ENCODE peak calls at places on chromosome X, in seven cellular contexts. One of them, this sample, is unnamed.
A peak's percentile ranks its signal among the peaks of the same experiment; 100 is the strongest.

GRCh38 chrX:13692771-13693231 is 3.9 kb downstream of the RAB9A start:
- ATAC-seq in lung: no peak
- ATAC-seq in sciatic nerve: no peak
- ATAC-seq in SK-N-SH treated with all-trans-retinoic acid at 6 μM for 48 hours: no peak
- ATAC-seq in A549: no peak
- ATAC-seq in CD4-positive, CD25-positive, alpha-beta regulatory T cell: no peak
- ATAC-seq in Right ventricle myocardium inferior: no peak
- ATAC-seq in this sample: no peak

GRCh38 chrX:13091111-13091765 is 46.8 kb upstream of the FAM9C start:
- ATAC-seq in SK-N-SH treated with all-trans-retinoic acid at 6 μM for 48 hours: no peak
- ATAC-seq in Right ventricle myocardium inferior: no peak
- ATAC-seq in CD4-positive, CD25-positive, alpha-beta regulatory T cell: no peak
- ATAC-seq in sciatic nerve: no peak
- ATAC-seq in A549: no peak
- ATAC-seq in lung: no peak
- ATAC-seq in this sample: peak; percentile 4

GRCh38 chrX:21725916-21726315 is 32.0 kb downstream of the SMPX start:
- ATAC-seq in SK-N-SH treated with all-trans-retinoic acid at 6 μM for 48 hours: no peak
- ATAC-seq in A549: no peak
- ATAC-seq in Right ventricle myocardium inferior: no peak
- ATAC-seq in lung: no peak
- ATAC-seq in CD4-positive, CD25-positive, alpha-beta regulatory T cell: no peak
- ATAC-seq in sciatic nerve: no peak
- ATAC-seq in this sample: no peak

GRCh38 chrX:46279925-46280313 is 265.3 kb downstream of the ZNF674 start:
- ATAC-seq in CD4-positive, CD25-positive, alpha-beta regulatory T cell: no peak
- ATAC-seq in A549: no peak
- ATAC-seq in sciatic nerve: no peak
- ATAC-seq in lung: no peak
- ATAC-seq in Right ventricle myocardium inferior: no peak
- ATAC-seq in SK-N-SH treated with all-trans-retinoic acid at 6 μM for 48 hours: peak; percentile 35
- ATAC-seq in this sample: peak; percentile 78

GRCh38 chrX:66760648-66761047 is 121.8 kb upstream of the EDA2R start:
- ATAC-seq in CD4-positive, CD25-positive, alpha-beta regulatory T cell: no peak
- ATAC-seq in A549: no peak
- ATAC-seq in SK-N-SH treated with all-trans-retinoic acid at 6 μM for 48 hours: no peak
- ATAC-seq in sciatic nerve: no peak
- ATAC-seq in lung: no peak
- ATAC-seq in Right ventricle myocardium inferior: no peak
- ATAC-seq in this sample: no peak

GRCh38 chrX:51747671-51748070 is 4.4 kb downstream of the GSPT2 start:
- ATAC-seq in CD4-positive, CD25-positive, alpha-beta regulatory T cell: no peak
- ATAC-seq in SK-N-SH treated with all-trans-retinoic acid at 6 μM for 48 hours: no peak
- ATAC-seq in lung: no peak
- ATAC-seq in sciatic nerve: no peak
- ATAC-seq in Right ventricle myocardium inferior: no peak
- ATAC-seq in A549: no peak
- ATAC-seq in this sample: no peak

GRCh38 chrX:22424919-22425318 is 152.2 kb downstream of the CBLL2 start:
- ATAC-seq in lung: no peak
- ATAC-seq in sciatic nerve: no peak
- ATAC-seq in A549: no peak
- ATAC-seq in SK-N-SH treated with all-trans-retinoic acid at 6 μM for 48 hours: no peak
- ATAC-seq in CD4-positive, CD25-positive, alpha-beta regulatory T cell: no peak
- ATAC-seq in Right ventricle myocardium inferior: no peak
- ATAC-seq in this sample: no peak

GRCh38 chrX:69541959-69542358 is 37.8 kb downstream of the NALF2 start:
- ATAC-seq in A549: no peak
- ATAC-seq in lung: no peak
- ATAC-seq in SK-N-SH treated with all-trans-retinoic acid at 6 μM for 48 hours: no peak
- ATAC-seq in sciatic nerve: no peak
- ATAC-seq in CD4-positive, CD25-positive, alpha-beta regulatory T cell: no peak
- ATAC-seq in Right ventricle myocardium inferior: no peak
- ATAC-seq in this sample: no peak

GRCh38 chrX:21798677-21799219 is 40.7 kb upstream of the MBTPS2 start:
- ATAC-seq in CD4-positive, CD25-positive, alpha-beta regulatory T cell: no peak
- ATAC-seq in A549: peak; percentile 90
- ATAC-seq in Right ventricle myocardium inferior: peak; percentile 46
- ATAC-seq in SK-N-SH treated with all-trans-retinoic acid at 6 μM for 48 hours: peak; percentile 68
- ATAC-seq in lung: peak; percentile 77
- ATAC-seq in sciatic nerve: no peak
- ATAC-seq in this sample: no peak

GRCh38 chrX:155262970-155263754 is 1.1 kb downstream of the RAB39B start:
- ATAC-seq in Right ventricle myocardium inferior: no peak
- ATAC-seq in CD4-positive, CD25-positive, alpha-beta regulatory T cell: no peak
- ATAC-seq in sciatic nerve: no peak
- ATAC-seq in A549: no peak
- ATAC-seq in SK-N-SH treated with all-trans-retinoic acid at 6 μM for 48 hours: no peak
- ATAC-seq in lung: no peak
- ATAC-seq in this sample: peak; percentile 40

GRCh38 chrX:1935805-1936204 is 320.9 kb downstream of the ASMT start:
- ATAC-seq in CD4-positive, CD25-positive, alpha-beta regulatory T cell: no peak
- ATAC-seq in sciatic nerve: no peak
- ATAC-seq in SK-N-SH treated with all-trans-retinoic acid at 6 μM for 48 hours: no peak
- ATAC-seq in A549: no peak
- ATAC-seq in Right ventricle myocardium inferior: no peak
- ATAC-seq in lung: no peak
- ATAC-seq in this sample: no peak

GRCh38 chrX:281166-281999 is at the start of gene PLCXD1:
- ATAC-seq in CD4-positive, CD25-positive, alpha-beta regulatory T cell: no peak
- ATAC-seq in lung: no peak
- ATAC-seq in Right ventricle myocardium inferior: no peak
- ATAC-seq in sciatic nerve: no peak
- ATAC-seq in A549: peak; percentile 83
- ATAC-seq in SK-N-SH treated with all-trans-retinoic acid at 6 μM for 48 hours: peak; percentile 46
- ATAC-seq in this sample: no peak

GRCh38 chrX:71632923-71633657 is 14.8 kb upstream of the CXCR3 start:
- ATAC-seq in CD4-positive, CD25-positive, alpha-beta regulatory T cell: no peak
- ATAC-seq in lung: peak; percentile 31
- ATAC-seq in A549: no peak
- ATAC-seq in sciatic nerve: no peak
- ATAC-seq in SK-N-SH treated with all-trans-retinoic acid at 6 μM for 48 hours: no peak
- ATAC-seq in Right ventricle myocardium inferior: peak; percentile 56
- ATAC-seq in this sample: no peak

GRCh38 chrX:112025753-112026152 is 56.8 kb downstream of the TRPC5 start:
- ATAC-seq in Right ventricle myocardium inferior: no peak
- ATAC-seq in lung: no peak
- ATAC-seq in sciatic nerve: no peak
- ATAC-seq in A549: no peak
- ATAC-seq in SK-N-SH treated with all-trans-retinoic acid at 6 μM for 48 hours: no peak
- ATAC-seq in CD4-positive, CD25-positive, alpha-beta regulatory T cell: no peak
- ATAC-seq in this sample: no peak

GRCh38 chrX:40098264-40099045 is 697 bp upstream of the BCOR start:
- ATAC-seq in CD4-positive, CD25-positive, alpha-beta regulatory T cell: peak; percentile 50
- ATAC-seq in sciatic nerve: peak; percentile 31
- ATAC-seq in Right ventricle myocardium inferior: peak; percentile 27
- ATAC-seq in SK-N-SH treated with all-trans-retinoic acid at 6 μM for 48 hours: peak; percentile 32
- ATAC-seq in A549: peak; percentile 70
- ATAC-seq in lung: no peak
- ATAC-seq in this sample: peak; percentile 22

GRCh38 chrX:40434947-40435346 is 145.8 kb upstream of the ATP6AP2 start:
- ATAC-seq in CD4-positive, CD25-positive, alpha-beta regulatory T cell: no peak
- ATAC-seq in Right ventricle myocardium inferior: peak; percentile 75
- ATAC-seq in A549: no peak
- ATAC-seq in SK-N-SH treated with all-trans-retinoic acid at 6 μM for 48 hours: peak; percentile 43
- ATAC-seq in lung: no peak
- ATAC-seq in sciatic nerve: peak; percentile 90
- ATAC-seq in this sample: no peak

GRCh38 chrX:46653482-46653881 is 79.9 kb downstream of the CHST7 start:
- ATAC-seq in Right ventricle myocardium inferior: no peak
- ATAC-seq in lung: no peak
- ATAC-seq in A549: no peak
- ATAC-seq in SK-N-SH treated with all-trans-retinoic acid at 6 μM for 48 hours: peak; percentile 30
- ATAC-seq in CD4-positive, CD25-positive, alpha-beta regulatory T cell: no peak
- ATAC-seq in sciatic nerve: no peak
- ATAC-seq in this sample: no peak

GRCh38 chrX:39318497-39319343 is 517.5 kb downstream of the MID1IP1 start:
- ATAC-seq in SK-N-SH treated with all-trans-retinoic acid at 6 μM for 48 hours: no peak
- ATAC-seq in sciatic nerve: peak; percentile 90
- ATAC-seq in CD4-positive, CD25-positive, alpha-beta regulatory T cell: no peak
- ATAC-seq in Right ventricle myocardium inferior: peak; percentile 93
- ATAC-seq in A549: no peak
- ATAC-seq in lung: no peak
- ATAC-seq in this sample: no peak

GRCh38 chrX:130974323-130974722 is 71.3 kb upstream of the ENOX2 start:
- ATAC-seq in lung: no peak
- ATAC-seq in A549: no peak
- ATAC-seq in SK-N-SH treated with all-trans-retinoic acid at 6 μM for 48 hours: no peak
- ATAC-seq in Right ventricle myocardium inferior: no peak
- ATAC-seq in sciatic nerve: no peak
- ATAC-seq in CD4-positive, CD25-positive, alpha-beta regulatory T cell: no peak
- ATAC-seq in this sample: no peak

GRCh38 chrX:826026-826425 is 195.4 kb downstream of the SHOX start:
- ATAC-seq in CD4-positive, CD25-positive, alpha-beta regulatory T cell: no peak
- ATAC-seq in sciatic nerve: peak; percentile 91
- ATAC-seq in lung: no peak
- ATAC-seq in Right ventricle myocardium inferior: no peak
- ATAC-seq in A549: no peak
- ATAC-seq in SK-N-SH treated with all-trans-retinoic acid at 6 μM for 48 hours: no peak
- ATAC-seq in this sample: no peak

GRCh38 chrX:39149761-39150160 is 348.5 kb downstream of the MID1IP1 start:
- ATAC-seq in Right ventricle myocardium inferior: peak; percentile 76
- ATAC-seq in CD4-positive, CD25-positive, alpha-beta regulatory T cell: no peak
- ATAC-seq in A549: no peak
- ATAC-seq in sciatic nerve: peak; percentile 87
- ATAC-seq in lung: no peak
- ATAC-seq in SK-N-SH treated with all-trans-retinoic acid at 6 μM for 48 hours: peak; percentile 75
- ATAC-seq in this sample: no peak

GRCh38 chrX:114583646-114584433 is at the start of gene HTR2C:
- ATAC-seq in lung: no peak
- ATAC-seq in SK-N-SH treated with all-trans-retinoic acid at 6 μM for 48 hours: peak; percentile 20
- ATAC-seq in Right ventricle myocardium inferior: no peak
- ATAC-seq in sciatic nerve: no peak
- ATAC-seq in CD4-positive, CD25-positive, alpha-beta regulatory T cell: no peak
- ATAC-seq in A549: no peak
- ATAC-seq in this sample: no peak

GRCh38 chrX:134254511-134254910 is 17.5 kb downstream of the CCDC160 start:
- ATAC-seq in CD4-positive, CD25-positive, alpha-beta regulatory T cell: no peak
- ATAC-seq in sciatic nerve: no peak
- ATAC-seq in Right ventricle myocardium inferior: no peak
- ATAC-seq in A549: no peak
- ATAC-seq in SK-N-SH treated with all-trans-retinoic acid at 6 μM for 48 hours: no peak
- ATAC-seq in lung: no peak
- ATAC-seq in this sample: no peak

GRCh38 chrX:17670874-17671273 is 66.4 kb upstream of the SCML1 start:
- ATAC-seq in CD4-positive, CD25-positive, alpha-beta regulatory T cell: no peak
- ATAC-seq in SK-N-SH treated with all-trans-retinoic acid at 6 μM for 48 hours: no peak
- ATAC-seq in Right ventricle myocardium inferior: no peak
- ATAC-seq in A549: no peak
- ATAC-seq in sciatic nerve: no peak
- ATAC-seq in lung: no peak
- ATAC-seq in this sample: no peak

GRCh38 chrX:42695800-42696358 is 82.1 kb downstream of the PPP1R2C start:
- ATAC-seq in CD4-positive, CD25-positive, alpha-beta regulatory T cell: no peak
- ATAC-seq in sciatic nerve: no peak
- ATAC-seq in SK-N-SH treated with all-trans-retinoic acid at 6 μM for 48 hours: no peak
- ATAC-seq in Right ventricle myocardium inferior: no peak
- ATAC-seq in A549: no peak
- ATAC-seq in lung: no peak
- ATAC-seq in this sample: no peak

GRCh38 chrX:102739642-102740041 is 19.1 kb downstream of the GPRASP3 start:
- ATAC-seq in CD4-positive, CD25-positive, alpha-beta regulatory T cell: no peak
- ATAC-seq in Right ventricle myocardium inferior: no peak
- ATAC-seq in SK-N-SH treated with all-trans-retinoic acid at 6 μM for 48 hours: no peak
- ATAC-seq in sciatic nerve: no peak
- ATAC-seq in A549: no peak
- ATAC-seq in lung: no peak
- ATAC-seq in this sample: no peak

GRCh38 chrX:9456250-9457074 is 8.4 kb upstream of the TBL1X start:
- ATAC-seq in A549: no peak
- ATAC-seq in sciatic nerve: no peak
- ATAC-seq in lung: no peak
- ATAC-seq in SK-N-SH treated with all-trans-retinoic acid at 6 μM for 48 hours: no peak
- ATAC-seq in CD4-positive, CD25-positive, alpha-beta regulatory T cell: peak; percentile 88
- ATAC-seq in Right ventricle myocardium inferior: no peak
- ATAC-seq in this sample: peak; percentile 94

GRCh38 chrX:68708503-68709290 is 61.2 kb downstream of the STARD8 start:
- ATAC-seq in CD4-positive, CD25-positive, alpha-beta regulatory T cell: no peak
- ATAC-seq in SK-N-SH treated with all-trans-retinoic acid at 6 μM for 48 hours: no peak
- ATAC-seq in sciatic nerve: no peak
- ATAC-seq in lung: no peak
- ATAC-seq in Right ventricle myocardium inferior: no peak
- ATAC-seq in A549: no peak
- ATAC-seq in this sample: no peak

GRCh38 chrX:38225093-38225492 is 4.4 kb upstream of the SRPX start:
- ATAC-seq in lung: no peak
- ATAC-seq in CD4-positive, CD25-positive, alpha-beta regulatory T cell: no peak
- ATAC-seq in sciatic nerve: no peak
- ATAC-seq in Right ventricle myocardium inferior: peak; percentile 24
- ATAC-seq in A549: peak; percentile 48
- ATAC-seq in SK-N-SH treated with all-trans-retinoic acid at 6 μM for 48 hours: no peak
- ATAC-seq in this sample: no peak

GRCh38 chrX:23344208-23344903 is 9.7 kb downstream of the PTCHD1 start:
- ATAC-seq in lung: no peak
- ATAC-seq in Right ventricle myocardium inferior: no peak
- ATAC-seq in A549: no peak
- ATAC-seq in CD4-positive, CD25-positive, alpha-beta regulatory T cell: no peak
- ATAC-seq in SK-N-SH treated with all-trans-retinoic acid at 6 μM for 48 hours: no peak
- ATAC-seq in sciatic nerve: no peak
- ATAC-seq in this sample: no peak

GRCh38 chrX:42128587-42128986 is 205.2 kb upstream of the CASK start:
- ATAC-seq in A549: no peak
- ATAC-seq in SK-N-SH treated with all-trans-retinoic acid at 6 μM for 48 hours: no peak
- ATAC-seq in sciatic nerve: no peak
- ATAC-seq in lung: no peak
- ATAC-seq in Right ventricle myocardium inferior: no peak
- ATAC-seq in CD4-positive, CD25-positive, alpha-beta regulatory T cell: no peak
- ATAC-seq in this sample: peak; percentile 46